ENCODE peak calls at places on chromosomes 12 and 14, in seven cellular contexts. One of them, this sample, is unnamed.

GRCh38 chr14:23091294-23092225 is 3.4 kb downstream of the ACIN1 start:
- DNase-seq in keratinocyte: no peak
- DNase-seq in GM23248: no peak
- DNase-seq in adrenal gland: no peak
- DNase-seq in neural progenitor cell: no peak
- DNase-seq in small intestine: no peak
- DNase-seq in GM12878: no peak
- DNase-seq in this sample: no peak

GRCh38 chr12:111728795-111729194 is 37.9 kb upstream of the ALDH2 start:
- DNase-seq in keratinocyte: no peak
- DNase-seq in GM23248: no peak
- DNase-seq in adrenal gland: no peak
- DNase-seq in neural progenitor cell: no peak
- DNase-seq in small intestine: no peak
- DNase-seq in GM12878: no peak
- DNase-seq in this sample: no peak

GRCh38 chr14:57962293-57962996 is 96.6 kb upstream of the SLC35F4 start:
- DNase-seq in keratinocyte: no peak
- DNase-seq in GM23248: no peak
- DNase-seq in adrenal gland: no peak
- DNase-seq in neural progenitor cell: peak; percentile 94
- DNase-seq in small intestine: no peak
- DNase-seq in GM12878: no peak
- DNase-seq in this sample: no peak

GRCh38 chr12:25074113-25074512 is 120.8 kb downstream of the DNAI7 start:
- DNase-seq in keratinocyte: no peak
- DNase-seq in GM23248: no peak
- DNase-seq in adrenal gland: no peak
- DNase-seq in neural progenitor cell: no peak
- DNase-seq in small intestine: no peak
- DNase-seq in GM12878: no peak
- DNase-seq in this sample: no peak

GRCh38 chr12:6234214-6234613 is 34.0 kb downstream of the CD9 start:
- DNase-seq in keratinocyte: no peak
- DNase-seq in GM23248: peak; percentile 66
- DNase-seq in adrenal gland: no peak
- DNase-seq in neural progenitor cell: no peak
- DNase-seq in small intestine: no peak
- DNase-seq in GM12878: no peak
- DNase-seq in this sample: no peak

GRCh38 chr14:54823757-54824549 is 78.7 kb downstream of the GCH1 start:
- DNase-seq in keratinocyte: no peak
- DNase-seq in GM23248: no peak
- DNase-seq in adrenal gland: no peak
- DNase-seq in neural progenitor cell: no peak
- DNase-seq in small intestine: no peak
- DNase-seq in GM12878: no peak
- DNase-seq in this sample: no peak

GRCh38 chr12:112711507-112711906 is 80.0 kb upstream of the RPH3A start:
- DNase-seq in keratinocyte: no peak
- DNase-seq in GM23248: no peak
- DNase-seq in adrenal gland: no peak
- DNase-seq in neural progenitor cell: no peak
- DNase-seq in small intestine: no peak
- DNase-seq in GM12878: no peak
- DNase-seq in this sample: no peak

GRCh38 chr14:104316121-104316722 is 177.8 kb downstream of the KIF26A start:
- DNase-seq in keratinocyte: no peak
- DNase-seq in GM23248: no peak
- DNase-seq in adrenal gland: peak; percentile 19
- DNase-seq in neural progenitor cell: no peak
- DNase-seq in small intestine: peak; percentile 56
- DNase-seq in GM12878: no peak
- DNase-seq in this sample: no peak

GRCh38 chr14:96126339-96126770 is 78.3 kb upstream of the BDKRB2 start:
- DNase-seq in keratinocyte: no peak
- DNase-seq in GM23248: no peak
- DNase-seq in adrenal gland: no peak
- DNase-seq in neural progenitor cell: no peak
- DNase-seq in small intestine: no peak
- DNase-seq in GM12878: peak; percentile 16
- DNase-seq in this sample: peak; percentile 46

GRCh38 chr14:44798386-44799242 is 163.1 kb downstream of the KLHL28 start:
- DNase-seq in keratinocyte: no peak
- DNase-seq in GM23248: no peak
- DNase-seq in adrenal gland: no peak
- DNase-seq in neural progenitor cell: no peak
- DNase-seq in small intestine: no peak
- DNase-seq in GM12878: no peak
- DNase-seq in this sample: no peak

GRCh38 chr12:50569876-50570275 is 65.1 kb downstream of the DIP2B start:
- DNase-seq in keratinocyte: no peak
- DNase-seq in GM23248: peak; percentile 58
- DNase-seq in adrenal gland: no peak
- DNase-seq in neural progenitor cell: no peak
- DNase-seq in small intestine: no peak
- DNase-seq in GM12878: no peak
- DNase-seq in this sample: no peak

GRCh38 chr12:50568338-50569155 is 63.8 kb downstream of the DIP2B start:
- DNase-seq in keratinocyte: no peak
- DNase-seq in GM23248: peak; percentile 16
- DNase-seq in adrenal gland: no peak
- DNase-seq in neural progenitor cell: no peak
- DNase-seq in small intestine: no peak
- DNase-seq in GM12878: no peak
- DNase-seq in this sample: no peak

GRCh38 chr12:50572275-50572674 is 67.5 kb downstream of the DIP2B start:
- DNase-seq in keratinocyte: no peak
- DNase-seq in GM23248: peak; percentile 94
- DNase-seq in adrenal gland: no peak
- DNase-seq in neural progenitor cell: no peak
- DNase-seq in small intestine: peak; percentile 12
- DNase-seq in GM12878: no peak
- DNase-seq in this sample: peak; percentile 93

GRCh38 chr12:50567926-50568325 is 63.1 kb downstream of the DIP2B start:
- DNase-seq in keratinocyte: no peak
- DNase-seq in GM23248: peak; percentile 12
- DNase-seq in adrenal gland: no peak
- DNase-seq in neural progenitor cell: no peak
- DNase-seq in small intestine: peak; percentile 14
- DNase-seq in GM12878: no peak
- DNase-seq in this sample: peak; percentile 25

GRCh38 chr12:50569321-50569720 is 64.5 kb downstream of the DIP2B start:
- DNase-seq in keratinocyte: no peak
- DNase-seq in GM23248: peak; percentile 32
- DNase-seq in adrenal gland: no peak
- DNase-seq in neural progenitor cell: peak; percentile 47
- DNase-seq in small intestine: no peak
- DNase-seq in GM12878: no peak
- DNase-seq in this sample: no peak
- H3K27ac ChIP-seq in keratinocyte: peak overlapping the region; percentile 16
- H3K27ac ChIP-seq in GM23248: peak overlapping the region; percentile 42
- H3K27ac ChIP-seq in adrenal gland: no peak overlapping the region
- H3K27ac ChIP-seq in neural progenitor cell: peak overlapping the region; percentile 86
- H3K27ac ChIP-seq in small intestine: no peak overlapping the region
- H3K27ac ChIP-seq in GM12878: no peak overlapping the region
- H3K27ac ChIP-seq in this sample: peak overlapping the region; percentile 46

GRCh38 chr12:54359762-54360351 is 4.4 kb downstream of the GPR84 start:
- DNase-seq in keratinocyte: no peak
- DNase-seq in GM23248: no peak
- DNase-seq in adrenal gland: no peak
- DNase-seq in neural progenitor cell: no peak
- DNase-seq in small intestine: no peak
- DNase-seq in GM12878: no peak
- DNase-seq in this sample: no peak

GRCh38 chr12:54363047-54363446 is 1.2 kb downstream of the GPR84 start:
- DNase-seq in keratinocyte: no peak
- DNase-seq in GM23248: no peak
- DNase-seq in adrenal gland: no peak
- DNase-seq in neural progenitor cell: no peak
- DNase-seq in small intestine: no peak
- DNase-seq in GM12878: no peak
- DNase-seq in this sample: no peak

GRCh38 chr12:54364413-54364812 is at the start of gene GPR84:
- DNase-seq in keratinocyte: no peak
- DNase-seq in GM23248: no peak
- DNase-seq in adrenal gland: no peak
- DNase-seq in neural progenitor cell: no peak
- DNase-seq in small intestine: no peak
- DNase-seq in GM12878: peak; percentile 67
- DNase-seq in this sample: peak; percentile 56

GRCh38 chr12:54360717-54361456 is 3.4 kb downstream of the GPR84 start:
- DNase-seq in keratinocyte: no peak
- DNase-seq in GM23248: peak; percentile 79
- DNase-seq in adrenal gland: peak; percentile 85
- DNase-seq in neural progenitor cell: peak; percentile 95
- DNase-seq in small intestine: peak; percentile 80
- DNase-seq in GM12878: no peak
- DNase-seq in this sample: peak; percentile 86

GRCh38 chr12:54363610-54364009 is 676 bp downstream of the GPR84 start:
- DNase-seq in keratinocyte: no peak
- DNase-seq in GM23248: no peak
- DNase-seq in adrenal gland: no peak
- DNase-seq in neural progenitor cell: no peak
- DNase-seq in small intestine: no peak
- DNase-seq in GM12878: no peak
- DNase-seq in this sample: no peak
- H3K4me1 ChIP-seq in keratinocyte: peaks cover 20% of the 10 kb centered on the region
- H3K4me1 ChIP-seq in GM23248: peaks cover 17% of the 10 kb centered on the region
- H3K4me1 ChIP-seq in adrenal gland: peaks cover 23% of the 10 kb centered on the region
- H3K4me1 ChIP-seq in neural progenitor cell: peaks cover 23% of the 10 kb centered on the region
- H3K4me1 ChIP-seq in small intestine: no peaks in the 10 kb centered on the region
- H3K4me1 ChIP-seq in GM12878: peaks cover 30% of the 10 kb centered on the region
- H3K4me1 ChIP-seq in this sample: peaks cover 14% of the 10 kb centered on the region

GRCh38 chr14:100334904-100335303 is 11.8 kb downstream of the SLC25A47 start:
- DNase-seq in keratinocyte: no peak
- DNase-seq in GM23248: no peak
- DNase-seq in adrenal gland: no peak
- DNase-seq in neural progenitor cell: no peak
- DNase-seq in small intestine: no peak
- DNase-seq in GM12878: no peak
- DNase-seq in this sample: no peak

GRCh38 chr14:100339757-100340453 is 16.8 kb downstream of the SLC25A47 start:
- DNase-seq in keratinocyte: no peak
- DNase-seq in GM23248: no peak
- DNase-seq in adrenal gland: peak; percentile 9
- DNase-seq in neural progenitor cell: no peak
- DNase-seq in small intestine: no peak
- DNase-seq in GM12878: no peak
- DNase-seq in this sample: no peak

GRCh38 chr14:100333867-100334266 is 10.7 kb downstream of the SLC25A47 start:
- DNase-seq in keratinocyte: no peak
- DNase-seq in GM23248: no peak
- DNase-seq in adrenal gland: no peak
- DNase-seq in neural progenitor cell: no peak
- DNase-seq in small intestine: no peak
- DNase-seq in GM12878: no peak
- DNase-seq in this sample: no peak

GRCh38 chr14:100340454-100340813 is 17.3 kb downstream of the SLC25A47 start:
- DNase-seq in keratinocyte: no peak
- DNase-seq in GM23248: no peak
- DNase-seq in adrenal gland: peak; percentile 26
- DNase-seq in neural progenitor cell: no peak
- DNase-seq in small intestine: no peak
- DNase-seq in GM12878: no peak
- DNase-seq in this sample: no peak

GRCh38 chr14:100336618-100337530 is 13.7 kb downstream of the SLC25A47 start:
- DNase-seq in keratinocyte: no peak
- DNase-seq in GM23248: no peak
- DNase-seq in adrenal gland: peak; percentile 7
- DNase-seq in neural progenitor cell: no peak
- DNase-seq in small intestine: no peak
- DNase-seq in GM12878: no peak
- DNase-seq in this sample: no peak
- H3K36me3 ChIP-seq in keratinocyte: peaks cover 26% of the 10 kb centered on the region
- H3K36me3 ChIP-seq in GM23248: peaks cover 54% of the 10 kb centered on the region
- H3K36me3 ChIP-seq in adrenal gland: peaks cover 24% of the 10 kb centered on the region
- H3K36me3 ChIP-seq in neural progenitor cell: no peaks in the 10 kb centered on the region
- H3K36me3 ChIP-seq in small intestine: peaks cover 10% of the 10 kb centered on the region
- H3K36me3 ChIP-seq in GM12878: peaks cover 14% of the 10 kb centered on the region
- H3K36me3 ChIP-seq in this sample: no peaks in the 10 kb centered on the region

GRCh38 chr12:75658826-75659823 is 147.7 kb upstream of the KRR1 start:
- DNase-seq in keratinocyte: peak; percentile 49
- DNase-seq in GM23248: peak; percentile 86
- DNase-seq in adrenal gland: no peak
- DNase-seq in neural progenitor cell: no peak
- DNase-seq in small intestine: no peak
- DNase-seq in GM12878: no peak
- DNase-seq in this sample: peak; percentile 80
- H3K27ac ChIP-seq in keratinocyte: peak overlapping the region; percentile 92
- H3K27ac ChIP-seq in GM23248: peak overlapping the region; percentile 81
- H3K27ac ChIP-seq in adrenal gland: no peak overlapping the region
- H3K27ac ChIP-seq in neural progenitor cell: no peak overlapping the region
- H3K27ac ChIP-seq in small intestine: no peak overlapping the region
- H3K27ac ChIP-seq in GM12878: no peak overlapping the region
- H3K27ac ChIP-seq in this sample: no peak overlapping the region

This sample was measured in cardiac muscle cell.